ENCODE peak calls at places on chromosomes 12 and 14, in nine cellular contexts. One of them, this sample, is unnamed. For H3K27me3, the result is how much of the 10 kb centered on the place peaks cover.

GRCh38 chr12:128867466-128867865 is 14.2 kb downstream of the GLT1D1 start:
- DNase-seq in cardiac muscle cell: peak
- DNase-seq in Peyer's patch: no peak
- DNase-seq in fibroblast of lung: no peak
- DNase-seq in SK-N-SH: no peak
- DNase-seq in body of pancreas: no peak
- DNase-seq in ovary: peak
- DNase-seq in HCT116: no peak
- DNase-seq in Panc1: no peak
- DNase-seq in this sample: no peak

GRCh38 chr12:6241495-6241894 is 41.3 kb downstream of the CD9 start:
- DNase-seq in cardiac muscle cell: peak
- DNase-seq in Peyer's patch: no peak
- DNase-seq in fibroblast of lung: no peak
- DNase-seq in SK-N-SH: no peak
- DNase-seq in body of pancreas: peak
- DNase-seq in ovary: no peak
- DNase-seq in HCT116: no peak
- DNase-seq in Panc1: no peak
- DNase-seq in this sample: no peak

GRCh38 chr12:26787125-26787495 is 45.9 kb downstream of the ITPR2 start:
- DNase-seq in cardiac muscle cell: no peak
- DNase-seq in Peyer's patch: no peak
- DNase-seq in fibroblast of lung: peak
- DNase-seq in SK-N-SH: peak
- DNase-seq in body of pancreas: no peak
- DNase-seq in ovary: no peak
- DNase-seq in HCT116: no peak
- DNase-seq in Panc1: no peak
- DNase-seq in this sample: no peak

GRCh38 chr12:43109626-43110345 is 442.2 kb downstream of the ADAMTS20 start:
- DNase-seq in cardiac muscle cell: no peak
- DNase-seq in Peyer's patch: no peak
- DNase-seq in fibroblast of lung: peak
- DNase-seq in SK-N-SH: no peak
- DNase-seq in body of pancreas: no peak
- DNase-seq in ovary: no peak
- DNase-seq in HCT116: no peak
- DNase-seq in Panc1: no peak
- DNase-seq in this sample: no peak

GRCh38 chr14:104547998-104548700 is 31.4 kb upstream of the C14orf180 start:
- DNase-seq in cardiac muscle cell: no peak
- DNase-seq in Peyer's patch: no peak
- DNase-seq in fibroblast of lung: no peak
- DNase-seq in SK-N-SH: no peak
- DNase-seq in body of pancreas: no peak
- DNase-seq in ovary: no peak
- DNase-seq in HCT116: no peak
- DNase-seq in Panc1: no peak
- DNase-seq in this sample: no peak

GRCh38 chr12:121789800-121790748 is 3.4 kb downstream of the RHOF start:
- DNase-seq in cardiac muscle cell: no peak
- DNase-seq in Peyer's patch: peak
- DNase-seq in fibroblast of lung: no peak
- DNase-seq in SK-N-SH: no peak
- DNase-seq in body of pancreas: peak
- DNase-seq in ovary: no peak
- DNase-seq in HCT116: no peak
- DNase-seq in Panc1: no peak
- DNase-seq in this sample: peak

GRCh38 chr14:21860172-21860571 is 186.6 kb upstream of the OR4E1 start:
- DNase-seq in cardiac muscle cell: peak
- DNase-seq in Peyer's patch: no peak
- DNase-seq in fibroblast of lung: no peak
- DNase-seq in SK-N-SH: peak
- DNase-seq in body of pancreas: no peak
- DNase-seq in ovary: no peak
- DNase-seq in HCT116: peak
- DNase-seq in Panc1: no peak
- DNase-seq in this sample: no peak

GRCh38 chr12:58801986-58802385 is 118.3 kb downstream of the LRIG3 start:
- DNase-seq in cardiac muscle cell: no peak
- DNase-seq in Peyer's patch: no peak
- DNase-seq in fibroblast of lung: peak
- DNase-seq in SK-N-SH: no peak
- DNase-seq in body of pancreas: no peak
- DNase-seq in ovary: no peak
- DNase-seq in HCT116: no peak
- DNase-seq in Panc1: no peak
- DNase-seq in this sample: no peak

GRCh38 chr14:89310211-89310610 is 106.8 kb downstream of the FOXN3 start:
- DNase-seq in cardiac muscle cell: no peak
- DNase-seq in Peyer's patch: no peak
- DNase-seq in fibroblast of lung: no peak
- DNase-seq in SK-N-SH: no peak
- DNase-seq in body of pancreas: no peak
- DNase-seq in ovary: no peak
- DNase-seq in HCT116: no peak
- DNase-seq in Panc1: no peak
- DNase-seq in this sample: no peak

GRCh38 chr14:20632831-20633771 is 8.4 kb downstream of the OR6S1 start:
- DNase-seq in cardiac muscle cell: peak
- DNase-seq in Peyer's patch: no peak
- DNase-seq in fibroblast of lung: peak
- DNase-seq in SK-N-SH: peak
- DNase-seq in body of pancreas: peak
- DNase-seq in ovary: peak
- DNase-seq in HCT116: no peak
- DNase-seq in Panc1: peak
- DNase-seq in this sample: no peak

GRCh38 chr12:54404061-54405004 is 14.7 kb downstream of the ITGA5 start:
- DNase-seq in cardiac muscle cell: peak
- DNase-seq in Peyer's patch: peak
- DNase-seq in fibroblast of lung: peak
- DNase-seq in SK-N-SH: peak
- DNase-seq in body of pancreas: peak
- DNase-seq in ovary: peak
- DNase-seq in HCT116: peak
- DNase-seq in Panc1: peak
- DNase-seq in this sample: peak

GRCh38 chr12:49518914-49519573 is 19.8 kb upstream of the KCNH3 start:
- DNase-seq in cardiac muscle cell: no peak
- DNase-seq in Peyer's patch: no peak
- DNase-seq in fibroblast of lung: peak
- DNase-seq in SK-N-SH: no peak
- DNase-seq in body of pancreas: no peak
- DNase-seq in ovary: no peak
- DNase-seq in HCT116: no peak
- DNase-seq in Panc1: no peak
- DNase-seq in this sample: no peak

GRCh38 chr12:52054231-52054837 is 3.1 kb downstream of the NR4A1 start:
- DNase-seq in cardiac muscle cell: no peak
- DNase-seq in Peyer's patch: no peak
- DNase-seq in fibroblast of lung: no peak
- DNase-seq in SK-N-SH: no peak
- DNase-seq in body of pancreas: no peak
- DNase-seq in ovary: peak
- DNase-seq in HCT116: no peak
- DNase-seq in Panc1: no peak
- DNase-seq in this sample: no peak

GRCh38 chr14:56482306-56482705 is 97.3 kb upstream of the TMEM260 start:
- DNase-seq in cardiac muscle cell: peak
- DNase-seq in Peyer's patch: no peak
- DNase-seq in fibroblast of lung: no peak
- DNase-seq in SK-N-SH: no peak
- DNase-seq in body of pancreas: no peak
- DNase-seq in ovary: no peak
- DNase-seq in HCT116: peak
- DNase-seq in Panc1: no peak
- DNase-seq in this sample: no peak

GRCh38 chr12:93022603-93023340 is 93.7 kb upstream of the EEA1 start:
- DNase-seq in cardiac muscle cell: no peak
- DNase-seq in Peyer's patch: no peak
- DNase-seq in fibroblast of lung: peak
- DNase-seq in SK-N-SH: no peak
- DNase-seq in body of pancreas: no peak
- DNase-seq in ovary: no peak
- DNase-seq in HCT116: no peak
- DNase-seq in Panc1: no peak
- DNase-seq in this sample: no peak

GRCh38 chr12:56267443-56268071 is 815 bp downstream of the COQ10A start:
- DNase-seq in cardiac muscle cell: peak
- DNase-seq in Peyer's patch: no peak
- DNase-seq in fibroblast of lung: no peak
- DNase-seq in SK-N-SH: peak
- DNase-seq in body of pancreas: peak
- DNase-seq in ovary: peak
- DNase-seq in HCT116: no peak
- DNase-seq in Panc1: no peak
- DNase-seq in this sample: no peak

GRCh38 chr14:32372154-32372553 is 43.1 kb downstream of the AKAP6 start:
- DNase-seq in cardiac muscle cell: no peak
- DNase-seq in Peyer's patch: no peak
- DNase-seq in fibroblast of lung: peak
- DNase-seq in SK-N-SH: no peak
- DNase-seq in body of pancreas: no peak
- DNase-seq in ovary: no peak
- DNase-seq in HCT116: no peak
- DNase-seq in Panc1: no peak
- DNase-seq in this sample: no peak

GRCh38 chr14:95245334-95245733 is 74.4 kb downstream of the CLMN start:
- DNase-seq in cardiac muscle cell: no peak
- DNase-seq in Peyer's patch: no peak
- DNase-seq in fibroblast of lung: no peak
- DNase-seq in SK-N-SH: no peak
- DNase-seq in body of pancreas: peak
- DNase-seq in ovary: no peak
- DNase-seq in HCT116: no peak
- DNase-seq in Panc1: no peak
- DNase-seq in this sample: no peak

GRCh38 chr14:95238674-95239313 is 80.9 kb downstream of the CLMN start:
- DNase-seq in cardiac muscle cell: no peak
- DNase-seq in Peyer's patch: no peak
- DNase-seq in fibroblast of lung: no peak
- DNase-seq in SK-N-SH: no peak
- DNase-seq in body of pancreas: no peak
- DNase-seq in ovary: no peak
- DNase-seq in HCT116: no peak
- DNase-seq in Panc1: no peak
- DNase-seq in this sample: no peak

GRCh38 chr14:95244587-95244986 is 75.1 kb downstream of the CLMN start:
- DNase-seq in cardiac muscle cell: no peak
- DNase-seq in Peyer's patch: no peak
- DNase-seq in fibroblast of lung: no peak
- DNase-seq in SK-N-SH: no peak
- DNase-seq in body of pancreas: no peak
- DNase-seq in ovary: no peak
- DNase-seq in HCT116: no peak
- DNase-seq in Panc1: no peak
- DNase-seq in this sample: no peak

GRCh38 chr14:95240859-95241813 is 78.6 kb downstream of the CLMN start:
- DNase-seq in cardiac muscle cell: no peak
- DNase-seq in Peyer's patch: no peak
- DNase-seq in fibroblast of lung: no peak
- DNase-seq in SK-N-SH: peak
- DNase-seq in body of pancreas: peak
- DNase-seq in ovary: no peak
- DNase-seq in HCT116: no peak
- DNase-seq in Panc1: no peak
- DNase-seq in this sample: no peak

GRCh38 chr14:95242870-95243269 is 76.8 kb downstream of the CLMN start:
- DNase-seq in cardiac muscle cell: no peak
- DNase-seq in Peyer's patch: no peak
- DNase-seq in fibroblast of lung: no peak
- DNase-seq in SK-N-SH: no peak
- DNase-seq in body of pancreas: peak
- DNase-seq in ovary: no peak
- DNase-seq in HCT116: no peak
- DNase-seq in Panc1: no peak
- DNase-seq in this sample: no peak
- H3K27ac ChIP-seq in cardiac muscle cell: no peak
- H3K27ac ChIP-seq in Peyer's patch: no peak
- H3K27ac ChIP-seq in fibroblast of lung: no peak
- H3K27ac ChIP-seq in SK-N-SH: no peak
- H3K27ac ChIP-seq in body of pancreas: peak
- H3K27ac ChIP-seq in ovary: no peak
- H3K27ac ChIP-seq in HCT116: no peak
- H3K27ac ChIP-seq in Panc1: no peak
- H3K27ac ChIP-seq in this sample: no peak

GRCh38 chr14:102421366-102422057 is 58.8 kb downstream of the TECPR2 start:
- DNase-seq in cardiac muscle cell: no peak
- DNase-seq in Peyer's patch: no peak
- DNase-seq in fibroblast of lung: no peak
- DNase-seq in SK-N-SH: no peak
- DNase-seq in body of pancreas: no peak
- DNase-seq in ovary: no peak
- DNase-seq in HCT116: no peak
- DNase-seq in Panc1: no peak
- DNase-seq in this sample: no peak
- TF ChIP-seq CTCF in cardiac muscle cell: no peak
- TF ChIP-seq CTCF in Peyer's patch: no peak
- TF ChIP-seq CTCF in fibroblast of lung: no peak
- TF ChIP-seq CTCF in SK-N-SH: no peak
- TF ChIP-seq CTCF in body of pancreas: no peak
- TF ChIP-seq CTCF in ovary: no peak
- TF ChIP-seq CTCF in HCT116: no peak
- TF ChIP-seq CTCF in Panc1: no peak
- TF ChIP-seq CTCF in this sample: no peak

DNA sequence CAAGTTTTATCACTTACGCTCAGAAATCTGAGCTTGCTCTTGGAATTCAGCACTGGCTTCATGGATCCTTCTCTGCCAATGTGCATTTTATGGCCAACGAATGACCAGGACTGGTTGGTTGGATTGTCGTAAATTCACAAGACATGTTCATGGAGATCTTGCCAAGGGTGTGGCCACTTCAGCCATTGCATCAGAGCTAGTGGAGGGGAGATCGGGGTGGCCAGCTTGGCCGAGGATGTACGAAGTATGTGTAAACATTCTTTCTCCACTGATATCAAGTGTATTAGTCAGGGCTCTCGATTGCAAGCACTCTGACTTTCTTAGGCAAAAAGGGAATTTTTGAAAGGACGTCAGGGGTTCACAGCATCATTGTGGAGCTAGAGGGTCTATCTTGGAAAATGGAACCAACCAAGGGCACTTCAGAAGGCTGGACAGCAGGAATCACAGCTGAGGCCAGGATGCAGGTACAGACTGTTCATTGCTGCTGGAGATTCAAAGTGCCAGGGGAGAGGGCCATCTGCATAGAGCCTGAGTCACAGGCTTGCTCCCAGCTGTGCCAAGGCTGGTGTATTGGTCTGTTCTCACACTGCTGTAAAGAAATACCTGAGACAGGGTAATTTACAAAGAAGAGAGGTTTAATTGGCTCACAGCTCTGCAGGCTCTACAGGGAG is 32.9 kb upstream of the ADGRD1 start:
- DNase-seq in cardiac muscle cell: no peak
- DNase-seq in Peyer's patch: no peak
- DNase-seq in fibroblast of lung: peak
- DNase-seq in SK-N-SH: no peak
- DNase-seq in body of pancreas: peak
- DNase-seq in ovary: peak
- DNase-seq in HCT116: no peak
- DNase-seq in Panc1: no peak
- DNase-seq in this sample: no peak
- H3K27me3 ChIP-seq in cardiac muscle cell: under half
- H3K27me3 ChIP-seq in Peyer's patch: under half
- H3K27me3 ChIP-seq in fibroblast of lung: under half
- H3K27me3 ChIP-seq in SK-N-SH: under half
- H3K27me3 ChIP-seq in body of pancreas: under half
- H3K27me3 ChIP-seq in ovary: under half
- H3K27me3 ChIP-seq in HCT116: under half
- H3K27me3 ChIP-seq in Panc1: under half
- H3K27me3 ChIP-seq in this sample: under half

GRCh38 chr12:50676761-50677160 is 87.1 kb upstream of the ATF1 start:
- DNase-seq in cardiac muscle cell: no peak
- DNase-seq in Peyer's patch: no peak
- DNase-seq in fibroblast of lung: no peak
- DNase-seq in SK-N-SH: no peak
- DNase-seq in body of pancreas: no peak
- DNase-seq in ovary: no peak
- DNase-seq in HCT116: no peak
- DNase-seq in Panc1: no peak
- DNase-seq in this sample: no peak
- H3K27ac ChIP-seq in cardiac muscle cell: no peak
- H3K27ac ChIP-seq in Peyer's patch: no peak
- H3K27ac ChIP-seq in fibroblast of lung: no peak
- H3K27ac ChIP-seq in SK-N-SH: no peak
- H3K27ac ChIP-seq in body of pancreas: no peak
- H3K27ac ChIP-seq in ovary: no peak
- H3K27ac ChIP-seq in HCT116: no peak
- H3K27ac ChIP-seq in Panc1: no peak
- H3K27ac ChIP-seq in this sample: no peak

This sample was measured in CD4-positive, alpha-beta T cell.